ENCODE peak calls at places on chromosome 20, in five cellular contexts. G, Z, F, C and U are unnamed samples.

GRCh38 chr20:44233436-44234016 is 13.6 kb upstream of the GDAP1L1 start:
- DNase-seq in G (no peak), Z (no peak), F (no peak), C (no peak), U (no peak)

GRCh38 chr20:58023346-58023745 is 205.1 kb downstream of the ANKRD60 start:
- DNase-seq in G (no peak), Z (no peak), F (no peak), C (no peak), U (no peak)

GRCh38 chr20:44714701-44715494 is at the start of gene CCN5:
- DNase-seq in G (no peak), Z (no peak), F (no peak), C (peak), U (no peak)

GRCh38 chr20:53365676-53366075 is 228.0 kb downstream of the ZNF217 start:
- DNase-seq in G (no peak), Z (no peak), F (no peak), C (no peak), U (no peak)

GRCh38 chr20:64159711-64160110 is 4.5 kb upstream of the MYT1 start:
- DNase-seq in G (no peak), Z (no peak), F (no peak), C (no peak), U (no peak)

GRCh38 chr20:56362833-56363413 is 4.1 kb downstream of the FAM210B start:
- DNase-seq in G (no peak), Z (peak), F (no peak), C (no peak), U (no peak)

GRCh38 chr20:57596358-57596757 is 23.9 kb downstream of the ZBP1 start:
- DNase-seq in G (no peak), Z (no peak), F (no peak), C (no peak), U (no peak)

GRCh38 chr20:35225319-35226125 is 968 bp upstream of the MMP24 start:
- DNase-seq in G (no peak), Z (no peak), F (no peak), C (no peak), U (no peak)

GRCh38 chr20:11076434-11076833 is 402.6 kb upstream of the JAG1 start:
- DNase-seq in G (no peak), Z (no peak), F (no peak), C (no peak), U (no peak)

GRCh38 chr20:12291386-12291785 is 373.7 kb downstream of the BTBD3 start:
- DNase-seq in G (no peak), Z (no peak), F (no peak), C (no peak), U (no peak)

GRCh38 chr20:63082308-63082938 is 75.7 kb upstream of the BHLHE23 start:
- DNase-seq in G (peak), Z (peak), F (no peak), C (no peak), U (peak)

GRCh38 chr20:62986257-62986807 is 20.4 kb downstream of the BHLHE23 start:
- DNase-seq in G (no peak), Z (no peak), F (no peak), C (no peak), U (no peak)

GRCh38 chr20:37986873-37987601 is 46.2 kb downstream of the TTI1 start:
- DNase-seq in G (peak), Z (no peak), F (no peak), C (no peak), U (no peak)

GRCh38 chr20:58306421-58307261 is 2.9 kb upstream of the RAB22A start:
- DNase-seq in G (no peak), Z (no peak), F (no peak), C (peak), U (peak)

GRCh38 chr20:41150664-41151063 is 13.3 kb downstream of the PLCG1 start:
- DNase-seq in G (no peak), Z (no peak), F (no peak), C (no peak), U (no peak)

GRCh38 chr20:1982666-1983065 is 11.2 kb downstream of the PDYN start:
- DNase-seq in G (no peak), Z (no peak), F (no peak), C (no peak), U (no peak)

GRCh38 chr20:16580596-16580995 is 7.3 kb upstream of the KIF16B start:
- DNase-seq in G (no peak), Z (no peak), F (no peak), C (no peak), U (no peak)

GRCh38 chr20:31497838-31498540 is 16.3 kb upstream of the HM13 start:
- DNase-seq in G (no peak), Z (no peak), F (no peak), C (no peak), U (peak)

GRCh38 chr20:58328836-58329235 is 19.3 kb downstream of the RAB22A start:
- DNase-seq in G (no peak), Z (no peak), F (no peak), C (peak), U (peak)

GRCh38 chr20:59207742-59208357 is 44.2 kb downstream of the ZNF831 start:
- DNase-seq in G (peak), Z (peak), F (peak), C (no peak), U (peak)

GRCh38 chr20:57651977-57652864 is 32.0 kb upstream of the ZBP1 start:
- DNase-seq in G (no peak), Z (no peak), F (no peak), C (no peak), U (no peak)

GRCh38 chr20:62320581-62321354 is 18.0 kb downstream of the ADRM1 start:
- DNase-seq in G (no peak), Z (peak), F (no peak), C (no peak), U (no peak)

GRCh38 chr20:38825901-38826625 is 20.6 kb downstream of the PPP1R16B start:
- DNase-seq in G (peak), Z (no peak), F (no peak), C (peak), U (no peak)

GRCh38 chr20:25750765-25751696 is 54.4 kb upstream of the ZNF337 start:
- DNase-seq in G (no peak), Z (peak), F (no peak), C (no peak), U (peak)

GRCh38 chr20:9400371-9401025 is 113.9 kb upstream of the LAMP5 start:
- DNase-seq in G (no peak), Z (no peak), F (no peak), C (no peak), U (no peak)

GRCh38 chr20:44574372-44574771 is 8.0 kb upstream of the PKIG start:
- DNase-seq in G (no peak), Z (no peak), F (no peak), C (no peak), U (no peak)

GRCh38 chr20:11919571-11919970 is 1.9 kb downstream of the BTBD3 start:
- DNase-seq in G (no peak), Z (no peak), F (no peak), C (no peak), U (no peak)

GRCh38 chr20:53394433-53394832 is 199.2 kb downstream of the ZNF217 start:
- DNase-seq in G (no peak), Z (no peak), F (no peak), C (no peak), U (no peak)

GRCh38 chr20:62183426-62184142 is 756 bp downstream of the MTG2 start:
- DNase-seq in G (no peak), Z (no peak), F (no peak), C (peak), U (no peak)

GRCh38 chr20:46195264-46196038 is 77.3 kb downstream of the CD40 start:
- DNase-seq in G (no peak), Z (no peak), F (no peak), C (no peak), U (no peak)

GRCh38 chr20:2748551-2749342 is 51.7 kb downstream of the CPXM1 start:
- DNase-seq in G (no peak), Z (peak), F (peak), C (no peak), U (no peak)

GRCh38 chr20:38228436-38228835 is 32.1 kb downstream of the KIAA1755 start:
- DNase-seq in G (no peak), Z (no peak), F (no peak), C (no peak), U (no peak)

GRCh38 chr20:43922614-43923013 is 8.0 kb downstream of the TOX2 start:
- DNase-seq in G (no peak), Z (no peak), F (no peak), C (no peak), U (no peak)

GRCh38 chr20:57964011-57964862 is 254.4 kb upstream of the PMEPA1 start:
- DNase-seq in G (no peak), Z (no peak), F (no peak), C (no peak), U (no peak)

GRCh38 chr20:31664696-31665354 is 27.1 kb downstream of the COX4I2 start:
- DNase-seq in G (no peak), Z (no peak), F (no peak), C (no peak), U (no peak)

DNA sequence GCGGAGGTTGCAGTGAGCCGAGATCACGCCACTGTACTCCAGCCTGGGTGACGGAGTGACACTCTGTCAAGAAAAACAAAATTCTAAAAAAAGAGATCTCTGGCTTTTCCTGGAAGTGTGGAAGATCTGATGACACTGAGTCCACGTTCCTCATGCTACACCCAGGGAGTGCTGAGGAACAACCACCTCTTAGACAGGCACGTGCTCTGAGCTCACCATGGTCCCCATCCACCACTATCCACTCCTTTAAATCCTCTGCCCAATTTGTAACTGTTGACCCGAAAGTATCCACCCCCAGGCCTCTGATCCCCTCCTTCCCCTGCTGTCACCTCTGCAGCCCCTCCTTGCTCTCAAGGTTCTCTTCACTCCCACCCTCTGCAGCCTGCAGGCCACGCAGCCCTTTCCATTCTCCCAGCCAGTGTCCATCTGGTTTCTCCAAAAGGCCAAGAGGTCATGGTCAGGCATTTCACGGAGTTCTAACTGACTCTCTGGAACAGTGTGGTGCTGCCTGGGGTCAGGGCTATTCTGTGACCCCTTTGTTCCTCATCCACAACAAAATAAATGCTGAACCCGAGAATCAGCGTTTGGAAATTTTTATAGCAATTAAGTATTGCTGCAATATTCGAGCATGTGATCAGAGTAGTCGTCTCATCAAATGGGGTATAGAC is 88.8 kb downstream of the ATP9A start:
- DNase-seq in G (no peak), Z (no peak), F (no peak), C (no peak), U (no peak)
- H3K18ac ChIP-seq in G (peak), Z (no peak), F (no peak), C (no peak), U (no peak)

DNA sequence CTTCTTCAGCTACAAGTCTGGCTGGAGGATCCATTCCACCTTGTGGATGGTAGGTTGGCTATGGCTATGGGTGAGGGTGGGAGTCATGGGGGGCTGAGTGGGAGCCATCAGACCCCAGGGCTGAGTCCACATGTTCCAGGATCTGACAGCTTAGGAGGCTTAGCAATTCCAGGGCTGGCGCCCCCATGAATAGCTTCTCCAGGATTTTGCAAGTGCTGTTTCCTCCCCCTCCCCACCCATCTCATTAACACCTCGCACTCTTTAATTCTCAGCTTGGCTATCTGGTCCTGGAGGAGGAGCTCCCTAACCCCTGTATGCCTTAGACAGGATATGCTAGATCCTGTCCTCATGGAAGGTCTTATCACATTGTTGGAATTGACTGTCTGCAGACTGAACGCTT is 39.0 kb upstream of the ANGPT4 start:
- DNase-seq in G (no peak), Z (no peak), F (no peak), C (no peak), U (no peak)
- H2BK12ac ChIP-seq in G (no peak), Z (no peak), F (no peak), C (no peak), U (no peak)

DNA sequence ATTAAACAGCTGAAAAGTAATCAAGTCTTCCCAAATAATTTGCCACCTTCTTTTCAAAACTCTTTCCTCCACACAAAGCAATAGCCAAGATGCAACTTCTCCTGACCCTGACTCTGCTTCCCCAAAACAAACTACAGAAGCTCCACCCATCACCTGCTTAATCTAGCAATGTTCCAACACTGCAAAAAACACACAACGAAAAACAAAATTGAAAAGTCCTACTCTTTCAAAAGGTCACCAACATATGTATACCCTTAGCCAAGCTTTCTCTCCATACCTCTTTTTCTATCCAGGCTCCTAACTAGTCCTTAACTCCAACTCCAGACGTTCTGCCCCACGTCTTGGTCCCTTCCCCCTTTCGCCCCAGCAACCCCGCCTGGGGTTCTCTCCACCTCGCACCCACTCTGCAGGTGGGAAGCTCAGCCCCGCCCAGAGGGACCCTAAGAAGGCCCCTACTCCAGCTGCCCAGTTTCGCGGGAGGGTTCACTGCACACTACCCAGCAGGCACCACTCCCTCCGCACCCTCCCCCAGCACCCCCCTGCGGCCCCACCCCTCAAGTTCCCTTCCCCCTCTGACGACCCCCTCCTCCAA is 717 bp downstream of the CSNK2A1 start:
- DNase-seq in G (no peak), Z (no peak), F (no peak), C (no peak), U (no peak)
- H3K4ac ChIP-seq in G (peak), Z (no peak), F (no peak), C (peak), U (peak)

GRCh38 chr20:20814685-20815084 is 102.2 kb upstream of the RALGAPA2 start:
- DNase-seq in G (no peak), Z (peak), F (peak), C (no peak), U (peak)

GRCh38 chr20:20816969-20817368 is 104.5 kb upstream of the RALGAPA2 start:
- DNase-seq in G (no peak), Z (no peak), F (no peak), C (no peak), U (no peak)

GRCh38 chr20:20806121-20806820 is 93.8 kb upstream of the RALGAPA2 start:
- DNase-seq in G (no peak), Z (no peak), F (no peak), C (no peak), U (no peak)

GRCh38 chr20:20815711-20816455 is 103.4 kb upstream of the RALGAPA2 start:
- DNase-seq in G (no peak), Z (no peak), F (no peak), C (no peak), U (peak)

GRCh38 chr20:20812141-20812540 is 99.7 kb upstream of the RALGAPA2 start:
- DNase-seq in G (no peak), Z (no peak), F (no peak), C (no peak), U (no peak)
- H3K18ac ChIP-seq in G (no peak), Z (no peak), F (no peak), C (no peak), U (no peak)

GRCh38 chr20:23005761-23006160 is 29.4 kb upstream of the SSTR4 start:
- DNase-seq in G (no peak), Z (no peak), F (no peak), C (no peak), U (no peak)
- H2BK12ac ChIP-seq in G (no peak), Z (no peak), F (no peak), C (no peak), U (no peak)

GRCh38 chr20:36835453-36836198 is 40.3 kb upstream of the TLDC2 start:
- DNase-seq in G (peak), Z (peak), F (peak), C (peak), U (peak)
- H3K4ac ChIP-seq in G (no peak), Z (no peak), F (no peak), C (peak), U (peak)

GRCh38 chr20:32972181-32973076 is 31.8 kb downstream of the SUN5 start:
- DNase-seq in G (no peak), Z (peak), F (no peak), C (no peak), U (peak)
- H3K18ac ChIP-seq in G (peak), Z (peak), F (peak), C (no peak), U (no peak)

DNA sequence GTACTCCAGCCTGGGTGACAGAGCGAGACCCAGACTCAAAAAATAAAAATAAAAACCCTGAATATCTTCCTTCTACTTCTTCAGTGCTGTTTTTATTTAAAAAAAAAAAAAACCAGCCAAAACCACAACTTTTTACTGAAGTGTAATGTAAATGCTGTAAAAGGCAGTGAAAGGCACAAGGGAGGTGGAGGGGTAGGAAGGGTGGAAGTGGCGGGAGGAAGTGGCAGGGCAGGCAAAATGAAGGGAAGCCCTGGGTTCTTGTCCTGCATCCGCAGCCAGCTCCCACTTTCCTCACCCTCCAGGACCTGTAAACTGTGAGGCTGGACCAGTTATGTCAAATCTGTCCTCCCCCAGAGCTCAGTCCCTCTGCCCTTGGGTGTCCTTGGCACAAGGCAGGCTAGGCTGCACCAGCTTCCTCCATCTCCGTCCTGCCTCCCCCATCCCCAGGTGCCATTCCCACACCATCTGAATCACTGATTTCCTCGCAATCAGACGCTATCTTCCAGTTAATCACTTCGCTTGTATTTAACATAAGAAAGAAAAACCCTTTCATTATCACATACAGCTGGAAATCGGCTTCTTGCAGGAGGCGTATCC is 13.7 kb upstream of the PANK2 start:
- DNase-seq in G (no peak), Z (no peak), F (no peak), C (no peak), U (no peak)
- H2BK12ac ChIP-seq in G (no peak), Z (no peak), F (no peak), C (no peak), U (no peak)

GRCh38 chr20:47275548-47275947 is 81.0 kb downstream of the ZMYND8 start:
- DNase-seq in G (no peak), Z (no peak), F (no peak), C (no peak), U (no peak)
- H3K4ac ChIP-seq in G (no peak), Z (no peak), F (no peak), C (no peak), U (no peak)